ENCODE peak calls at places on chromosomes 4 and X, in five cellular contexts. One of them, this sample, is unnamed.

GRCh38 chrX:2677764-2678163 is 13.3 kb upstream of the CD99 start:
- DNase-seq in right atrium auricular region: peak
- DNase-seq in natural killer cell treated with Interleukin-12 subunit alpha and Interleukin-12 subunit beta and Interleukin-15 and Interleukin-18, amount 100 ng/mL, for 72 hours: no peak
- DNase-seq in myocyte: peak
- DNase-seq in activated CD8-positive, alpha-beta memory T cell treated with anti-CD3 and anti-CD28 coated beads for 48 hours: no peak
- DNase-seq in this sample: peak

GRCh38 chr4:170662250-170662649 is 572.5 kb upstream of the AADAT start:
- DNase-seq in right atrium auricular region: no peak
- DNase-seq in natural killer cell treated with Interleukin-12 subunit alpha and Interleukin-12 subunit beta and Interleukin-15 and Interleukin-18, amount 100 ng/mL, for 72 hours: no peak
- DNase-seq in myocyte: no peak
- DNase-seq in activated CD8-positive, alpha-beta memory T cell treated with anti-CD3 and anti-CD28 coated beads for 48 hours: no peak
- DNase-seq in this sample: no peak

GRCh38 chr4:147901886-147902285 is 170.0 kb downstream of the ARHGAP10 start:
- DNase-seq in right atrium auricular region: no peak
- DNase-seq in natural killer cell treated with Interleukin-12 subunit alpha and Interleukin-12 subunit beta and Interleukin-15 and Interleukin-18, amount 100 ng/mL, for 72 hours: no peak
- DNase-seq in myocyte: no peak
- DNase-seq in activated CD8-positive, alpha-beta memory T cell treated with anti-CD3 and anti-CD28 coated beads for 48 hours: no peak
- DNase-seq in this sample: no peak

GRCh38 chr4:168451744-168452394 is 28.4 kb downstream of the DDX60L start:
- DNase-seq in right atrium auricular region: no peak
- DNase-seq in natural killer cell treated with Interleukin-12 subunit alpha and Interleukin-12 subunit beta and Interleukin-15 and Interleukin-18, amount 100 ng/mL, for 72 hours: no peak
- DNase-seq in myocyte: peak
- DNase-seq in activated CD8-positive, alpha-beta memory T cell treated with anti-CD3 and anti-CD28 coated beads for 48 hours: no peak
- DNase-seq in this sample: no peak

GRCh38 chrX:48472851-48473717 is 2.9 kb upstream of the FTSJ1 start:
- DNase-seq in right atrium auricular region: no peak
- DNase-seq in natural killer cell treated with Interleukin-12 subunit alpha and Interleukin-12 subunit beta and Interleukin-15 and Interleukin-18, amount 100 ng/mL, for 72 hours: no peak
- DNase-seq in myocyte: peak
- DNase-seq in activated CD8-positive, alpha-beta memory T cell treated with anti-CD3 and anti-CD28 coated beads for 48 hours: no peak
- DNase-seq in this sample: no peak

GRCh38 chrX:13440166-13440565 is 120.3 kb upstream of the ATXN3L start:
- DNase-seq in right atrium auricular region: no peak
- DNase-seq in natural killer cell treated with Interleukin-12 subunit alpha and Interleukin-12 subunit beta and Interleukin-15 and Interleukin-18, amount 100 ng/mL, for 72 hours: no peak
- DNase-seq in myocyte: no peak
- DNase-seq in activated CD8-positive, alpha-beta memory T cell treated with anti-CD3 and anti-CD28 coated beads for 48 hours: no peak
- DNase-seq in this sample: no peak

GRCh38 chr4:118331352-118331751 is 21.5 kb downstream of the PRSS12 start:
- DNase-seq in right atrium auricular region: no peak
- DNase-seq in natural killer cell treated with Interleukin-12 subunit alpha and Interleukin-12 subunit beta and Interleukin-15 and Interleukin-18, amount 100 ng/mL, for 72 hours: no peak
- DNase-seq in myocyte: no peak
- DNase-seq in activated CD8-positive, alpha-beta memory T cell treated with anti-CD3 and anti-CD28 coated beads for 48 hours: no peak
- DNase-seq in this sample: no peak

GRCh38 chrX:109776432-109776831 is 43.4 kb upstream of the ACSL4 start:
- DNase-seq in right atrium auricular region: no peak
- DNase-seq in natural killer cell treated with Interleukin-12 subunit alpha and Interleukin-12 subunit beta and Interleukin-15 and Interleukin-18, amount 100 ng/mL, for 72 hours: no peak
- DNase-seq in myocyte: no peak
- DNase-seq in activated CD8-positive, alpha-beta memory T cell treated with anti-CD3 and anti-CD28 coated beads for 48 hours: no peak
- DNase-seq in this sample: no peak

GRCh38 chr4:10605056-10605455 is 79.5 kb downstream of the CLNK start:
- DNase-seq in right atrium auricular region: no peak
- DNase-seq in natural killer cell treated with Interleukin-12 subunit alpha and Interleukin-12 subunit beta and Interleukin-15 and Interleukin-18, amount 100 ng/mL, for 72 hours: no peak
- DNase-seq in myocyte: no peak
- DNase-seq in activated CD8-positive, alpha-beta memory T cell treated with anti-CD3 and anti-CD28 coated beads for 48 hours: no peak
- DNase-seq in this sample: no peak

GRCh38 chr4:89001647-89002518 is 55.1 kb downstream of the FAM13A start:
- DNase-seq in right atrium auricular region: no peak
- DNase-seq in natural killer cell treated with Interleukin-12 subunit alpha and Interleukin-12 subunit beta and Interleukin-15 and Interleukin-18, amount 100 ng/mL, for 72 hours: no peak
- DNase-seq in myocyte: peak
- DNase-seq in activated CD8-positive, alpha-beta memory T cell treated with anti-CD3 and anti-CD28 coated beads for 48 hours: no peak
- DNase-seq in this sample: no peak

GRCh38 chrX:22396408-22396807 is 123.7 kb downstream of the CBLL2 start:
- DNase-seq in right atrium auricular region: no peak
- DNase-seq in natural killer cell treated with Interleukin-12 subunit alpha and Interleukin-12 subunit beta and Interleukin-15 and Interleukin-18, amount 100 ng/mL, for 72 hours: no peak
- DNase-seq in myocyte: no peak
- DNase-seq in activated CD8-positive, alpha-beta memory T cell treated with anti-CD3 and anti-CD28 coated beads for 48 hours: no peak
- DNase-seq in this sample: no peak